ENCODE peak calls at places on chromosome 5, in ten cellular contexts. W, B, Q, O, R, L, I, T, E and F are unnamed samples. For H3K9me3, the result is how much of the 10 kb centered on the place peaks cover.

GRCh38 chr5:153896701-153897100 is 142.0 kb downstream of the FAM114A2 start:
- DNase-seq in L (no peak), T (no peak), W (no peak), B (no peak), R (peak), I (no peak), Q (peak), E (peak), O (peak), F (no peak)

GRCh38 chr5:109588281-109589035 is 101.3 kb upstream of the MAN2A1 start:
- DNase-seq in W (no peak), L (no peak), Q (no peak), I (no peak), T (no peak), O (no peak), B (no peak), R (no peak), E (no peak), F (no peak)

GRCh38 chr5:172283020-172283861 is at the start of gene UBTD2:
- DNase-seq in T (peak), Q (peak), O (peak), E (peak), B (peak), W (peak), L (peak), I (peak), R (no peak), F (peak)

GRCh38 chr5:128196791-128197190 is 113.2 kb downstream of the SLC12A2 start:
- DNase-seq in E (no peak), T (no peak), O (peak), W (no peak), I (no peak), Q (no peak), B (peak), L (no peak), R (no peak), F (no peak)

GRCh38 chr5:110086658-110087388 is 397.1 kb downstream of the MAN2A1 start:
- DNase-seq in E (no peak), L (peak), T (no peak), I (no peak), Q (peak), O (peak), W (peak), B (no peak), R (no peak), F (peak)

GRCh38 chr5:73232266-73233041 is 59.5 kb downstream of the TMEM174 start:
- DNase-seq in L (no peak), B (no peak), T (no peak), E (no peak), I (no peak), W (no peak), O (no peak), R (no peak), Q (no peak), F (no peak)

GRCh38 chr5:136018814-136019777 is 9.7 kb upstream of the TGFBI start:
- DNase-seq in L (peak), O (peak), E (no peak), B (no peak), W (peak), Q (peak), R (peak), T (no peak), I (peak), F (no peak)

GRCh38 chr5:75367401-75367800 is 30.4 kb downstream of the HMGCR start:
- DNase-seq in B (no peak), Q (no peak), O (peak), W (no peak), L (no peak), T (no peak), R (no peak), E (no peak), I (no peak), F (no peak)

GRCh38 chr5:36444582-36444999 is 142.9 kb upstream of the RANBP3L start:
- DNase-seq in L (no peak), W (peak), B (no peak), O (no peak), E (no peak), R (no peak), T (no peak), Q (peak), I (peak), F (no peak)

GRCh38 chr5:146717951-146718350 is 160.6 kb downstream of the PPP2R2B start:
- DNase-seq in T (no peak), E (no peak), L (no peak), B (no peak), I (no peak), W (no peak), O (no peak), Q (no peak), R (no peak), F (no peak)

GRCh38 chr5:146719179-146719578 is 159.4 kb downstream of the PPP2R2B start:
- DNase-seq in E (no peak), O (no peak), B (no peak), I (no peak), T (no peak), R (no peak), L (no peak), W (no peak), Q (no peak), F (no peak)

GRCh38 chr5:146720132-146720531 is 158.4 kb downstream of the PPP2R2B start:
- DNase-seq in I (no peak), E (no peak), R (no peak), B (no peak), O (no peak), T (no peak), Q (no peak), W (no peak), L (no peak), F (no peak)

GRCh38 chr5:146716636-146717035 is 161.9 kb downstream of the PPP2R2B start:
- DNase-seq in O (peak), L (no peak), B (no peak), R (no peak), E (no peak), T (no peak), I (no peak), Q (no peak), W (no peak), F (no peak)

DNA sequence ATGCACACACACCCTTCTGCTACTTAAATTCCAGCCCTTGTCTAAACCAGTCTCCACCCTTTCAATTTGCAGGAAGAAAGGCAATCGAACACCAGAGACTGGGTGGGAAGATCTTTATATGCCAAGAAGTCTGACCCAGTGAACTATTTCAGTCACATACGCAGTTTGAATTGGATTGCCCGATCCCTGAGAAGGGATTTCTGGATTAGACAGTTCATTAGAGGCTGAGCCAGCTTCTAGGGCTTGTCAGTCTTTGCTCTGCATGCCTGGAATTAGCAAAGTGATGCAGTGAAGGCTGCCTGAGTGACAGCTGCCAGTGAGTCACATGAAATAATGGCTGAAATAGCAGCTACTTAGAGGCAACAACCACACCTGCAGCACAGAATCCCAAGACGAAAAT is 159.9 kb downstream of the PPP2R2B start:
- DNase-seq in W (no peak), R (no peak), L (no peak), Q (no peak), E (no peak), I (no peak), T (no peak), B (no peak), O (no peak), F (no peak)
- H3K9me3 ChIP-seq in W (under half), R (under half), L (under half), Q (under half), E (under half), I (under half), T (under half), B (under half), O (under half), F (under half)

DNA sequence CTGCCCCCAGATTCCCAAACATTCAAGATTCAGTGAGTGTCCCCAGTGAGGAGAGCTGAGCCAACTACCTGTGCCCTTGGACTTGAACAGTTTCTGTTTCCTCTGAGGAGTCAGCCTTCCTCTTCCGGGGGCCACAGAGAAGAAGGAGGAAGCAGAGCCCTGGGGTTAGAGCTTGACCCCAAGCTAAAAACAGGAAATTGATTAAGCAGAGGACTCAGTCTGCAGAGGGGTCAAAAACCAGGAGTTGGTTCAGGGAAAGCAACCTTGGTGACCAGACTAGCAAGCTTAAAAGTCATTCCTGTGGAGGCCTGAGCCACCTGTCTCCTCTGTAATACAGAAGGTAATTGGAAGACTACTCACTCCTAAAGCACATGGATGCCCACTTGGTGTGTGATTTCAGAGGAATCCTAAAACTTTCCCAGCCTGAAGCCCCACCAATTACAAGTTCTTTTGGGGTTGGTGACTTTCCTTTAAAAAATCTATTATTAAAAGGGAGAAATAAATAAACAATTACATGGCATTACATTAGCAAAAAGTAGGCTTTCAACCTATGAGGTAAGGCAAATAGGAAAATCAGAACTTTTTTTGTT is 64.2 kb upstream of the SELENOP start:
- DNase-seq in O (no peak), R (no peak), E (peak), T (no peak), I (no peak), Q (no peak), B (no peak), L (no peak), W (no peak), F (no peak)
- H3K27ac ChIP-seq in O (no peak), R (no peak), E (peak), T (no peak), I (no peak), Q (peak), B (no peak), L (no peak), W (no peak), F (no peak)

GRCh38 chr5:150946351-150946905 is 41.6 kb upstream of the ZNF300 start:
- DNase-seq in B (no peak), R (peak), E (peak), L (peak), W (peak), Q (peak), I (peak), T (peak), O (peak), F (no peak)
- H3K9me3 ChIP-seq in B (under half), R (under half), E (under half), L (under half), W (half or more), Q (half or more), I (half or more), T (half or more), O (under half), F (under half)

GRCh38 chr5:57501414-57502321 is 19.1 kb upstream of the ACTBL2 start:
- DNase-seq in O (no peak), E (no peak), R (no peak), Q (no peak), L (no peak), W (no peak), B (no peak), I (peak), T (no peak), F (no peak)

GRCh38 chr5:57503433-57503832 is 20.8 kb upstream of the ACTBL2 start:
- DNase-seq in R (no peak), E (no peak), B (no peak), I (no peak), T (no peak), W (no peak), O (no peak), Q (no peak), L (peak), F (no peak)

GRCh38 chr5:57495688-57496087 is 13.1 kb upstream of the ACTBL2 start:
- DNase-seq in T (no peak), I (no peak), W (no peak), B (no peak), O (no peak), E (no peak), Q (no peak), R (no peak), L (no peak), F (no peak)

GRCh38 chr5:57497733-57498132 is 15.1 kb upstream of the ACTBL2 start:
- DNase-seq in L (no peak), Q (no peak), T (no peak), I (no peak), O (no peak), R (no peak), B (no peak), E (no peak), W (no peak), F (no peak)

DNA sequence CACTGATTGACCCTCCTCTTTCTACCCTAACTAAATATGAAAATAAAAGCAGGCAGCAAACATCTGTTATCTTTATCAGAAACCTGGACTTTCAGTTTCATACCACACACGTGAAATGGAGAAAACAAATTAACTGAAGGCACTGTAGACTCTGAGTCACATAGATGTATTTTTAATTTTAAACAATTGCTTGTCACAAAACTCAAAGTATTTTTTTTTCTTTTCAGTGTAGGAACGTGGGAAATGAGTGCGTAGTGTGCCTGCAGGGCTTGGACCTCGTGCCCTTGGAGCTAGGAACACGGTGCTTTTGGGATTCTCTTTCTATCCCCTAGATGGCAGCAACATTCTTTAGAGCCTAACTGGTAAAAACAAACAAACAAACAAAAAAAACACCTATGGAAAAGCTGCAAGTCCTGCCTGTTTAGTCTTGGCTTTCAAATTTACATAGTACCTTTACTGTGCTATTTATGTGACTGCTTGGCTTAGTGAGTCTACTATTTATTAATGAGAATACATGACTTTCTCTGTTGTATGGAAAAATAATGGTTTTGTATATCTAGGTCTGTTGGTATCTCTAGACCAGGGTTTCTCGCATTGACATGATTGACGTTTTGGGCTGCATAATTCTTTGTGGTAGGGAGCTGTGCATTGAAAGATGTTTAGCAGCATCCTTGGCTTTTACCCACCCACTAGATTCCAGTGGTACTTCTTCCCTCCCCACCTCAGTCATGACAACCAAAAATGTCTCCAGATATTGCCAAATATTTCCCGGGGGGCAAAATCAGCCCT is 16.8 kb upstream of the ACTBL2 start:
- DNase-seq in I (peak), B (no peak), R (no peak), O (peak), W (no peak), E (peak), L (no peak), T (no peak), Q (peak), F (peak)
- H3K27ac ChIP-seq in I (peak), B (no peak), R (no peak), O (no peak), W (no peak), E (no peak), L (no peak), T (no peak), Q (peak), F (no peak)

DNA sequence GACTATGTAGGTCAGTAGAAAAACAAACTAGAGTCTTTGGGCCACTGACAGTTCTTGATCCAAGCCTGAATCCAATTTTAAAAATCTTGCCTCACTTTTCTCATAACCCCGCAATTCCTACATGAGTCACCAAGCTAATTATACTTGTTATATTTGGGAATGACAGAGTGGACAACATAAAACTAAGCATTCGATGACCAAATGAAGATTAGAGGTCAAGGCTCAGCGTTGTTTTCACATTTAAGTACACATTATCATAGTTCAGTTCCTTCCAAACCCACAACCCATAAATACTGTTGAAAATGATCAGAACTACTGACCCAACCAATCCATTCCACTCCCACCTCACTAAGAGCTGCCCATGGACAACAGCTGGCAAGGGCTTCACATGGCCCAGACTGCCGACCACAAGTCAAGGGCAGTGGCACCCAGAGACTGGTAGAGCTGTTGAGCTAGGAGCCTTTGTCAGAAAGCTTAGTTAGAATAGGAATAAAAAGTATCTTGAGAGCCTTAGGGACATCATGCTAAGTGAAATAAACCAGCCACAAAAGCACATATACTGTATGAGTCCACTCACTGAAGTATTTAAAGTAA is 64.2 kb downstream of the MYO10 start:
- DNase-seq in B (no peak), R (peak), O (peak), W (no peak), I (no peak), T (no peak), Q (no peak), L (no peak), E (no peak), F (no peak)
- H3K9me3 ChIP-seq in B (under half), R (under half), O (under half), W (under half), I (under half), T (under half), Q (under half), L (under half), E (under half), F (under half)

DNA sequence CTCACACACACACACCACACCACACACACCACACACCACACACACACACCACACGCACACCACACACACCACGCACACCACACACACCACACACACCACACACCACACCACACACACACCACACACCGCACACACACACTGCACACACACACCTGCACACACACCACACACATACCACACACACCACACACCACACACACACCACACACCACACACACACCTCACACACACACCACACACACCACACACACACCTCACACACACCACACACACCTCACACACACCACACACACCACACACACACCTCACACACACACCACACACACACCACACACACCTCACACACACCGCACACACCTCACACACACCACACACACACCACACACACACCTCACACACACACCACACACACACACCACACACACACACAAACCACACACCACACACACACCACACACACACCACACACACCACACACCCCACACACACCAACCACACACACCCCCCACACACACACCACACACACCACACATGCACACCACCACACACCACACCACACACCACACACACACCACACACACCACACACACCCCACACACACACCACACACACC is 73.7 kb downstream of the ARHGEF37 start:
- DNase-seq in Q (no peak), O (no peak), B (no peak), I (no peak), W (no peak), T (no peak), E (no peak), L (no peak), R (no peak), F (no peak)
- H3K27ac ChIP-seq in Q (no peak), O (no peak), B (no peak), I (no peak), W (no peak), T (no peak), E (no peak), L (no peak), R (no peak), F (no peak)